ENCODE peak calls at places on chromosome 13, in nine cellular contexts. H is fibroblast of pulmonary artery; A is CD8-positive, alpha-beta T cell; J is tibial artery; E is lower leg skin; V is cardiac fibroblast; O is uterus; Z is astrocyte of the spinal cord; X is astrocyte of the cerebellum. C is an unnamed sample.

GRCh38 chr13:55761986-55762385 is 1378.7 kb upstream of the PRR20A start:
- DNase-seq in H (no peak), A (no peak), J (no peak), E (no peak), V (no peak), O (no peak), Z (no peak), X (no peak), C (no peak)

GRCh38 chr13:50850445-50850844 is 7.0 kb upstream of the DLEU7 start:
- DNase-seq in H (no peak), A (no peak), J (no peak), E (no peak), V (no peak), O (no peak), Z (no peak), X (no peak), C (no peak)

GRCh38 chr13:100305398-100305797 is 216.5 kb downstream of the PCCA start:
- DNase-seq in H (no peak), A (no peak), J (no peak), E (no peak), V (no peak), O (no peak), Z (no peak), X (no peak), C (no peak)

GRCh38 chr13:84025828-84026227 is 143.6 kb upstream of the SLITRK1 start:
- DNase-seq in H (no peak), A (no peak), J (no peak), E (no peak), V (no peak), O (no peak), Z (no peak), X (no peak), C (no peak)

GRCh38 chr13:37526710-37527446 is 71.7 kb downstream of the POSTN start:
- DNase-seq in H (peak; percentile 49), A (no peak), J (no peak), E (no peak), V (peak; percentile 69), O (no peak), Z (peak; percentile 65), X (peak; percentile 93), C (no peak)

GRCh38 chr13:29679357-29680050 is 84.0 kb upstream of the SLC7A1 start:
- DNase-seq in H (peak; percentile 34), A (no peak), J (no peak), E (no peak), V (peak; percentile 18), O (peak; percentile 36), Z (no peak), X (no peak), C (no peak)

GRCh38 chr13:113275387-113275786 is 21.7 kb upstream of the LAMP1 start:
- DNase-seq in H (peak; percentile 65), A (peak; percentile 25), J (no peak), E (no peak), V (peak; percentile 66), O (no peak), Z (peak; percentile 67), X (peak; percentile 40), C (no peak)

GRCh38 chr13:101614491-101614890 is 162.0 kb downstream of the ITGBL1 start:
- DNase-seq in H (no peak), A (no peak), J (no peak), E (no peak), V (no peak), O (no peak), Z (no peak), X (no peak), C (no peak)

GRCh38 chr13:96771501-96772367 is 222.5 kb downstream of the OXGR1 start:
- DNase-seq in H (no peak), A (no peak), J (no peak), E (no peak), V (no peak), O (no peak), Z (no peak), X (no peak), C (no peak)

GRCh38 chr13:97256343-97256783 is 34.2 kb downstream of the MBNL2 start:
- DNase-seq in H (peak; percentile 96), A (no peak), J (no peak), E (no peak), V (peak; percentile 97), O (peak; percentile 51), Z (peak; percentile 94), X (peak; percentile 79), C (no peak)

GRCh38 chr13:42808572-42808971 is 27.2 kb downstream of the FAM216B start:
- DNase-seq in H (no peak), A (no peak), J (no peak), E (no peak), V (no peak), O (no peak), Z (no peak), X (no peak), C (no peak)

GRCh38 chr13:46051958-46052313 is 610 bp downstream of the ZC3H13 start:
- DNase-seq in H (peak; percentile 4), A (no peak), J (no peak), E (no peak), V (no peak), O (no peak), Z (no peak), X (no peak), C (no peak)

GRCh38 chr13:24251525-24251924 is 57.9 kb upstream of the C1QTNF9 start:
- DNase-seq in H (no peak), A (peak; percentile 80), J (no peak), E (no peak), V (no peak), O (no peak), Z (no peak), X (no peak), C (no peak)

GRCh38 chr13:46210362-46211083 is 1.2 kb upstream of the LRRC63 start:
- DNase-seq in H (no peak), A (no peak), J (no peak), E (no peak), V (no peak), O (no peak), Z (no peak), X (no peak), C (no peak)

GRCh38 chr13:34358811-34359513 is 541.0 kb downstream of the RFC3 start:
- DNase-seq in H (peak; percentile 65), A (no peak), J (no peak), E (no peak), V (peak; percentile 62), O (no peak), Z (peak; percentile 82), X (peak; percentile 29), C (no peak)

GRCh38 chr13:82654851-82655517 is 1227.3 kb downstream of the SLITRK1 start:
- DNase-seq in H (peak; percentile 91), A (no peak), J (peak; percentile 92), E (peak; percentile 50), V (peak; percentile 70), O (no peak), Z (peak; percentile 31), X (peak; percentile 50), C (no peak)

GRCh38 chr13:75871059-75871458 is 234.9 kb downstream of the LMO7 start:
- DNase-seq in H (no peak), A (no peak), J (no peak), E (no peak), V (no peak), O (no peak), Z (no peak), X (no peak), C (no peak)

GRCh38 chr13:46654956-46655726 is 102.2 kb downstream of the LRCH1 start:
- DNase-seq in H (peak; percentile 67), A (no peak), J (no peak), E (no peak), V (peak; percentile 61), O (no peak), Z (no peak), X (no peak), C (no peak)

GRCh38 chr13:91045351-91046034 is 302.0 kb upstream of the MIR17HG start:
- DNase-seq in H (peak; percentile 14), A (no peak), J (no peak), E (no peak), V (peak; percentile 6), O (no peak), Z (peak; percentile 16), X (no peak), C (no peak)

GRCh38 chr13:45464141-45464686 is 525 bp upstream of the COG3 start:
- DNase-seq in H (no peak), A (no peak), J (no peak), E (no peak), V (no peak), O (peak; percentile 19), Z (no peak), X (no peak), C (no peak)

GRCh38 chr13:72221276-72221962 is 354.4 kb upstream of the DACH1 start:
- DNase-seq in H (peak; percentile 7), A (no peak), J (no peak), E (no peak), V (peak; percentile 2), O (no peak), Z (no peak), X (no peak), C (no peak)
- TF ChIP-seq CTCF in H (peak; percentile 44), A (no peak), J (no peak), E (no peak), V (peak; percentile 62), O (no peak), Z (peak; percentile 76), X (peak; percentile 47), C (peak; percentile 67)

DNA sequence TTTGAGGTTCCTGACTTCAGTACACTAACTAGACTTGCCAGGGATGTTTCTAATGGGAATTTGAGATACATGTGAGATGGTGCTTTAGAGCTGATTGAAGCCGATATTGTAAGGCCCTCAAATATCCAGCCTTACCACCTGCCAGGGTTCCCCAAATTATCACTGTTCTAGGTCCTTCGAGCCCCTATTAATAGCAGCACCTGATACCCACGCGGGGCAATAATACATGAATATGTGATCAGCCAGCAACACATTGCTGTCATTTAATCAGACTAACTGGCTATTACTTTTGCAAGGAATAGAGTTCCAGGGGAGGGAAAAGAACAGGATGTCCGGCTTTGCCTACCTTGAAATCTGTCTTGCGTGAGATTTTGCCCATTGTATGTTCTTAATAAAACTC is 5.1 kb downstream of the RGCC start:
- DNase-seq in H (no peak), A (no peak), J (no peak), E (no peak), V (no peak), O (no peak), Z (no peak), X (no peak), C (no peak)
- H3K4me3 ChIP-seq in H (no peak overlapping the region), A (peak overlapping the region; percentile 43), J (no peak overlapping the region), E (no peak overlapping the region), V (no peak overlapping the region), O (no peak overlapping the region), Z (no peak overlapping the region), X (no peak overlapping the region), C (no peak overlapping the region)

GRCh38 chr13:93233997-93234416 is 7.4 kb downstream of the GPC6 start:
- DNase-seq in H (no peak), A (no peak), J (no peak), E (no peak), V (no peak), O (no peak), Z (no peak), X (no peak), C (no peak)
- TF ChIP-seq CTCF in H (no peak), A (no peak), J (peak; percentile 8), E (no peak), V (no peak), O (no peak), Z (no peak), X (peak; percentile 5), C (peak; percentile 23)

DNA sequence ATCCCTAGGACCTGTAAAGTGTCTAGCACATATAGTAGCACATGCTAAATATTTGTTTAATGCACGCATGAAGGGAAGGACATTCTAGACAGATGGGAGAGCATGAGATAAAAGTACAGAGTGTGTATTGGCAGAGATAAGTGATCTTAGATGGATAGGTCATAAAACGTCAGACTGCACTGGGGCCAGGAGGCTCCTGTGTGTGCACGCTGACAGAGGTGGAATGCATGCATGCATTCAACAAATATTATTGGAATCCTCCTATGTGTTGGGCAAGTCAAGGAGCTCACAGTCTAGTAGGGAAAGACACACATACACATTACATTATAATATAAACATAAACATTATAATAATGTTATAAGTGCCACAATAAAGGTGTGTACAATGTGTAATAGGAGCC is 73.3 kb downstream of the FGF9 start:
- DNase-seq in H (no peak), A (no peak), J (no peak), E (no peak), V (no peak), O (no peak), Z (no peak), X (no peak), C (no peak)
- H3K4me3 ChIP-seq in H (no peak overlapping the region), A (no peak overlapping the region), J (no peak overlapping the region), E (no peak overlapping the region), V (no peak overlapping the region), O (no peak overlapping the region), Z (no peak overlapping the region), X (no peak overlapping the region), C (no peak overlapping the region)